ENCODE peak calls at places on chromosomes 11 and 22, in nine cellular contexts. M is activated naive CD8-positive, alpha-beta T cell treated with anti-CD3 and anti-CD28 coated beads, Interleukin-2, amount 50 U/mL, for 24 hours; C is endodermal cell; V is H1; G is GM19239; A is COR-L47; R is NCI-H510A treated with DMSO at 0.1 percent for 48 hours; P is activated CD8-positive, alpha-beta memory T cell treated with anti-CD3 and anti-CD28 coated beads, Interleukin-2, amount 50 U/mL, for 48 hours; U is iris pigment epithelial cell. X is an unnamed sample.
A peak's percentile ranks its signal among the peaks of the same experiment; 100 is the strongest.

GRCh38 chr11:13465909-13466371 is 2.9 kb upstream of the BTBD10 start:
- DNase-seq in M (no peak), C (no peak), V (no peak), G (no peak), A (peak; percentile 37), R (peak; percentile 8), P (no peak), U (peak; percentile 48), X (no peak)

GRCh38 chr11:75537740-75538139 is 12.0 kb upstream of the GDPD5 start:
- DNase-seq in M (no peak), C (peak; percentile 77), V (no peak), G (no peak), A (no peak), R (no peak), P (no peak), U (no peak), X (no peak)

GRCh38 chr11:1228921-1229451 is 6.1 kb downstream of the MUC5B start:
- DNase-seq in M (no peak), C (peak; percentile 38), V (peak; percentile 42), G (no peak), A (no peak), R (no peak), P (no peak), U (no peak), X (no peak)

GRCh38 chr22:43833286-43834240 is 21.5 kb upstream of the EFCAB6 start:
- DNase-seq in M (no peak), C (no peak), V (no peak), G (no peak), A (no peak), R (no peak), P (no peak), U (no peak), X (no peak)

GRCh38 chr11:71206186-71206585 is 46.2 kb downstream of the SHANK2 start:
- DNase-seq in M (no peak), C (no peak), V (no peak), G (no peak), A (no peak), R (peak; percentile 43), P (no peak), U (no peak), X (no peak)

GRCh38 chr11:29616611-29617010 is 400.2 kb downstream of the KCNA4 start:
- DNase-seq in M (no peak), C (no peak), V (no peak), G (no peak), A (no peak), R (no peak), P (no peak), U (peak; percentile 57), X (peak; percentile 1)

GRCh38 chr11:120121914-120122473 is 15.9 kb downstream of the TRIM29 start:
- DNase-seq in M (no peak), C (no peak), V (no peak), G (no peak), A (no peak), R (no peak), P (no peak), U (no peak), X (no peak)

GRCh38 chr11:116600930-116601329 is 171.9 kb downstream of the BUD13 start:
- DNase-seq in M (no peak), C (peak; percentile 32), V (no peak), G (no peak), A (no peak), R (no peak), P (no peak), U (no peak), X (no peak)

GRCh38 chr11:124899376-124900145 is 1.9 kb upstream of the ROBO4 start:
- DNase-seq in M (no peak), C (peak; percentile 66), V (peak; percentile 41), G (no peak), A (no peak), R (no peak), P (no peak), U (no peak), X (no peak)

GRCh38 chr11:20739004-20739612 is 69.7 kb downstream of the NELL1 start:
- DNase-seq in M (no peak), C (peak; percentile 57), V (no peak), G (no peak), A (peak; percentile 65), R (peak; percentile 48), P (no peak), U (no peak), X (no peak)

X was measured in GDM1.